ENCODE peak calls at places on chromosomes 3 and 15, in nine cellular contexts. F is neural crest cell; Z is astrocyte of the spinal cord; A is GM20000; W is naive thymus-derived CD8-positive, alpha-beta T cell; H is T-helper 9 cell; G is NCI-H524; R is skeletal muscle cell; V is activated CD4-positive, alpha-beta T cell treated with anti-CD3 and anti-CD28 coated beads, Interleukin-2, amount 10 ng/mL, durations not matched to agents 24 days and 14 days. X is an unnamed sample.

GRCh38 chr3:113211370-113212154 is at the start of gene BOC:
- DNase-seq in F (peak; percentile 26), Z (peak; percentile 74), A (peak; percentile 74), W (no peak), H (no peak), G (peak; percentile 49), R (no peak), V (no peak), X (no peak)

GRCh38 chr3:112829031-112829430 is 17.6 kb downstream of the CD200R1L start:
- DNase-seq in F (no peak), Z (no peak), A (no peak), W (no peak), H (no peak), G (no peak), R (no peak), V (no peak), X (no peak)

GRCh38 chr3:48140284-48140683 is 47.9 kb downstream of the CDC25A start:
- DNase-seq in F (no peak), Z (no peak), A (no peak), W (no peak), H (no peak), G (no peak), R (no peak), V (no peak), X (no peak)

GRCh38 chr3:182787302-182788036 is 5.8 kb upstream of the ATP11B start:
- DNase-seq in F (no peak), Z (no peak), A (no peak), W (no peak), H (no peak), G (no peak), R (no peak), V (no peak), X (no peak)

GRCh38 chr3:138479355-138479964 is 45.0 kb downstream of the ESYT3 start:
- DNase-seq in F (peak; percentile 60), Z (peak; percentile 47), A (peak; percentile 60), W (no peak), H (no peak), G (peak; percentile 72), R (no peak), V (peak; percentile 79), X (no peak)

GRCh38 chr15:27258287-27258686 is 287.3 kb downstream of the GABRG3 start:
- DNase-seq in F (no peak), Z (no peak), A (no peak), W (no peak), H (no peak), G (peak; percentile 31), R (no peak), V (no peak), X (no peak)

GRCh38 chr3:122576174-122576940 is 1.1 kb upstream of the PARP15 start:
- DNase-seq in F (no peak), Z (no peak), A (peak; percentile 84), W (no peak), H (no peak), G (no peak), R (no peak), V (peak; percentile 67), X (no peak)

GRCh38 chr3:153370680-153371079 is 208.7 kb downstream of the RAP2B start:
- DNase-seq in F (no peak), Z (no peak), A (no peak), W (no peak), H (no peak), G (no peak), R (peak; percentile 20), V (no peak), X (no peak)

GRCh38 chr15:80989110-80989517 is 505 bp downstream of the MESD start:
- DNase-seq in F (no peak), Z (no peak), A (no peak), W (no peak), H (no peak), G (peak; percentile 33), R (no peak), V (no peak), X (no peak)

GRCh38 chr3:147187687-147188086 is 218.7 kb downstream of the ZIC4 start:
- DNase-seq in F (no peak), Z (no peak), A (no peak), W (no peak), H (no peak), G (no peak), R (no peak), V (no peak), X (no peak)

GRCh38 chr3:134795776-134796312 is 784 bp downstream of the EPHB1 start:
- DNase-seq in F (no peak), Z (peak; percentile 47), A (peak; percentile 28), W (no peak), H (no peak), G (peak; percentile 52), R (no peak), V (no peak), X (no peak)

GRCh38 chr15:44596511-44597010 is 59.6 kb downstream of the EIF3J start:
- DNase-seq in F (no peak), Z (no peak), A (peak; percentile 13), W (no peak), H (no peak), G (no peak), R (no peak), V (no peak), X (no peak)

GRCh38 chr15:51760805-51761204 is 9.4 kb downstream of the TMOD2 start:
- DNase-seq in F (no peak), Z (no peak), A (no peak), W (no peak), H (no peak), G (no peak), R (no peak), V (no peak), X (no peak)

GRCh38 chr3:72174043-72174442 is 389.1 kb upstream of the PROK2 start:
- DNase-seq in F (no peak), Z (no peak), A (no peak), W (no peak), H (no peak), G (no peak), R (no peak), V (no peak), X (no peak)

GRCh38 chr3:97971679-97972567 is at the start of gene RIOX2:
- DNase-seq in F (peak; percentile 41), Z (peak; percentile 66), A (peak; percentile 89), W (peak; percentile 59), H (peak; percentile 64), G (peak; percentile 92), R (no peak), V (peak; percentile 94), X (peak; percentile 75)

GRCh38 chr3:160935413-160936095 is 169.6 kb downstream of the B3GALNT1 start:
- DNase-seq in F (no peak), Z (no peak), A (no peak), W (no peak), H (no peak), G (no peak), R (no peak), V (no peak), X (no peak)

GRCh38 chr15:73844356-73844755 is 29.0 kb upstream of the TBC1D21 start:
- DNase-seq in F (no peak), Z (no peak), A (no peak), W (no peak), H (no peak), G (no peak), R (no peak), V (no peak), X (no peak)

GRCh38 chr15:95591270-95591669 is 739.2 kb upstream of the NR2F2 start:
- DNase-seq in F (no peak), Z (no peak), A (no peak), W (no peak), H (no peak), G (no peak), R (no peak), V (no peak), X (no peak)

X was measured in central memory CD4-positive, alpha-beta T cell.